ENCODE peak calls at places on chromosome 9, in nine cellular contexts. G is RWPE1; E is Panc1; U is gastrocnemius medialis; P is caudate nucleus; I is effector memory CD4-positive, alpha-beta T cell; F is psoas muscle; D is OCI-LY7; C is stomach. V is an unnamed sample.

GRCh38 chr9:16450578-16450977 is 419.9 kb downstream of the BNC2 start:
- DNase-seq in G (no peak), E (no peak), U (no peak), P (no peak), I (no peak), F (no peak), D (no peak), C (no peak), V (no peak)

GRCh38 chr9:99239341-99240055 is 17.4 kb downstream of the SEC61B start:
- DNase-seq in G (no peak), E (no peak), U (peak; percentile 50), P (no peak), I (no peak), F (no peak), D (no peak), C (no peak), V (no peak)

GRCh38 chr9:129166962-129167557 is 11.0 kb downstream of the IER5L start:
- DNase-seq in G (peak; percentile 100), E (no peak), U (no peak), P (no peak), I (no peak), F (peak; percentile 72), D (peak; percentile 50), C (peak; percentile 95), V (peak; percentile 65)

GRCh38 chr9:16267336-16268036 is 603.0 kb downstream of the BNC2 start:
- DNase-seq in G (no peak), E (no peak), U (no peak), P (no peak), I (no peak), F (no peak), D (no peak), C (peak; percentile 51), V (no peak)

GRCh38 chr9:126295936-126296600 is 30.6 kb upstream of the MVB12B start:
- DNase-seq in G (peak; percentile 81), E (no peak), U (no peak), P (no peak), I (no peak), F (no peak), D (no peak), C (no peak), V (no peak)

GRCh38 chr9:120846906-120847305 is 4.2 kb upstream of the PSMD5 start:
- DNase-seq in G (no peak), E (no peak), U (no peak), P (no peak), I (no peak), F (no peak), D (no peak), C (no peak), V (no peak)

GRCh38 chr9:91734371-91734981 is 215.6 kb downstream of the ROR2 start:
- DNase-seq in G (peak; percentile 87), E (peak; percentile 42), U (no peak), P (no peak), I (peak; percentile 13), F (peak; percentile 75), D (peak; percentile 47), C (peak; percentile 80), V (no peak)

GRCh38 chr9:35972093-35972492 is 14.1 kb upstream of the OR2S2 start:
- DNase-seq in G (no peak), E (no peak), U (no peak), P (no peak), I (no peak), F (no peak), D (no peak), C (no peak), V (no peak)

GRCh38 chr9:20114974-20115373 is 326.1 kb upstream of the SLC24A2 start:
- DNase-seq in G (no peak), E (no peak), U (no peak), P (no peak), I (no peak), F (no peak), D (no peak), C (no peak), V (no peak)

GRCh38 chr9:341634-342421 is 127.2 kb downstream of the DOCK8 start:
- DNase-seq in G (no peak), E (no peak), U (no peak), P (no peak), I (no peak), F (no peak), D (no peak), C (no peak), V (no peak)

GRCh38 chr9:91067306-91067860 is 265.8 kb downstream of the SYK start:
- DNase-seq in G (no peak), E (no peak), U (no peak), P (no peak), I (no peak), F (no peak), D (no peak), C (no peak), V (no peak)

GRCh38 chr9:123174887-123175518 is 93.4 kb downstream of the STRBP start:
- DNase-seq in G (no peak), E (no peak), U (no peak), P (no peak), I (no peak), F (no peak), D (peak; percentile 93), C (no peak), V (no peak)

GRCh38 chr9:33782395-33783152 is 12.8 kb upstream of the PRSS3 start:
- DNase-seq in G (no peak), E (no peak), U (no peak), P (no peak), I (no peak), F (no peak), D (no peak), C (no peak), V (no peak)

GRCh38 chr9:130208600-130209347 is 36.6 kb downstream of the NCS1 start:
- DNase-seq in G (no peak), E (no peak), U (no peak), P (no peak), I (no peak), F (no peak), D (no peak), C (no peak), V (no peak)

GRCh38 chr9:92954078-92954861 is 6.9 kb downstream of the FGD3 start:
- DNase-seq in G (peak; percentile 58), E (no peak), U (no peak), P (no peak), I (peak; percentile 82), F (no peak), D (peak; percentile 24), C (peak; percentile 71), V (peak; percentile 66)

GRCh38 chr9:112783551-112783954 is 33.0 kb downstream of the SNX30 start:
- DNase-seq in G (no peak), E (no peak), U (no peak), P (no peak), I (no peak), F (no peak), D (no peak), C (no peak), V (no peak)

GRCh38 chr9:100074093-100074492 is 24.7 kb downstream of the ERP44 start:
- DNase-seq in G (no peak), E (no peak), U (no peak), P (no peak), I (no peak), F (no peak), D (no peak), C (no peak), V (no peak)

GRCh38 chr9:68711281-68711680 is 6.2 kb downstream of the PIP5K1B start:
- DNase-seq in G (no peak), E (no peak), U (no peak), P (no peak), I (no peak), F (no peak), D (no peak), C (no peak), V (no peak)

GRCh38 chr9:19028835-19029451 is 4.1 kb downstream of the SAXO1 start:
- DNase-seq in G (peak; percentile 84), E (no peak), U (no peak), P (no peak), I (no peak), F (no peak), D (peak; percentile 52), C (peak; percentile 41), V (no peak)

GRCh38 chr9:134748637-134749036 is 107.0 kb downstream of the COL5A1 start:
- DNase-seq in G (no peak), E (no peak), U (no peak), P (no peak), I (no peak), F (no peak), D (no peak), C (no peak), V (no peak)
- H3K27ac ChIP-seq in G (no peak overlapping the region), E (no peak overlapping the region), U (no peak overlapping the region), P (no peak overlapping the region), I (no peak overlapping the region), F (no peak overlapping the region), D (no peak overlapping the region), C (no peak overlapping the region), V (no peak overlapping the region)

DNA sequence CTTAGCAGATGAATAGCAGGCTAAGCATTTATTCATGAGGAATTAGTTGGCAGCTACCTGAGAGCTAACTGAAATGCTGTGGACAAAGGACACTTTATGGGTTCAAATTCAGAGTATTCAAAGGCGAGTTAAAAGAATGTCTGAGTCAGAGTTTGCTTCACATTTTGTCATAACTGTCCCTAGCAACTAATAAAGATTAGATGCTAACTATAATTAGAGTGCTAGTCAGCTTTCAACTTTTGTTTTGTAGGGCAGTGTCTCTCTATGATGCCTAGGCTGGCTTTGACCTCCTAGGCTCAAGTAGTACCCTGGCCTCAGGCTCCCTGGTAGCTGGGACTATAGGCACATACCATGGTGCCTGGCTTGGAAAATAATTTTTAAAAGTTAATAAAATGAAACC is 4.6 kb downstream of the SMC5 start:
- DNase-seq in G (no peak), E (no peak), U (no peak), P (no peak), I (no peak), F (no peak), D (no peak), C (no peak), V (peak; percentile 20)
- H3K27ac ChIP-seq in G (no peak overlapping the region), E (no peak overlapping the region), U (peak overlapping the region; percentile 68), P (no peak overlapping the region), I (no peak overlapping the region), F (peak overlapping the region; percentile 76), D (no peak overlapping the region), C (peak overlapping the region; percentile 11), V (peak overlapping the region; percentile 48)

DNA sequence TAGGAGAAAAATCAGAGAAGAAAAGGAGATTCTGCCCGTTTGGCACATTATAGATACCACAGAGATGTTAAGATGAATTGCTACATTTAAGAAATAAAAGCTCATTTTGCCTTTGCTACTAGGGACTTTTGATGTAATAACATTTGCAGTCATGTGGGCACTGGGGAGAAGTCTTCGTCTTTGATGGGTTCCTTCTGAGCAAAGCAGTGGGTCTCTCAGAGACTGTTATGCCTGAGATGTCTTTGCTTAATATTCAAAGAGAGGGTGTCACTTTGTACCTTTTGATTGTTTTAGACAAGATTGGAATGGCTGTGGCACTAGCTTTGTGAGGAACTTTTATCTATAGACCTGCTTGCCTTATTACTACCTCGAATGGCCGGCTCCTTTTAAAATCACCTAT is 25.0 kb downstream of the SLC25A25 start:
- DNase-seq in G (no peak), E (no peak), U (no peak), P (no peak), I (no peak), F (no peak), D (no peak), C (no peak), V (no peak)
- H3K27ac ChIP-seq in G (peak overlapping the region; percentile 98), E (peak overlapping the region; percentile 23), U (peak overlapping the region; percentile 83), P (peak overlapping the region; percentile 92), I (peak overlapping the region; percentile 58), F (no peak overlapping the region), D (peak overlapping the region; percentile 18), C (peak overlapping the region; percentile 91), V (peak overlapping the region; percentile 88)

DNA sequence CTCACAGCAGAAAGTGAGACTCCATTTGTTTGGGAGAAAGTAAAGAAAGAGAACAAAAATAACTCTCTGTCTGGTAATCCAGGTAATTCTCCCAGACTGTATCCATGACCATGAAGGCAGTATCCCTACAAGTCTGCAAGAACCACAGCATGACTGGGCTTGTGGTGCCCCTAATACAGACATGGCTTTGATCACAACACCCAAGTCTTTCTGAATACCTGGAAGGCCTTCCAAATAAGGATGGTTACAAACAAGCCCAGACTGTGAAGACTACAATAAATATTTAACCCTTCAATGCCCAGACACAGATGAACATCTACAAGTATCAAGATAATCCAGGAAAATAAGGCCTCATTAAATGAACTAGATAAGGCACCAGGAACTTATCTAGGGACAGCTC is 481.1 kb upstream of the RORB start:
- DNase-seq in G (no peak), E (no peak), U (no peak), P (no peak), I (no peak), F (no peak), D (no peak), C (no peak), V (no peak)
- H3K27ac ChIP-seq in G (no peak overlapping the region), E (no peak overlapping the region), U (no peak overlapping the region), P (no peak overlapping the region), I (no peak overlapping the region), F (no peak overlapping the region), D (no peak overlapping the region), C (no peak overlapping the region), V (no peak overlapping the region)